ENCODE peak calls at places on chromosomes 3 and 15, in seven cellular contexts. J is A549, D is lower leg skin, U is transverse colon, Y is uterus, I is NB4, K is H54. P is an unnamed sample.

GRCh38 chr3:164450276-164450905 is 627.9 kb downstream of the SI start:
- DNase-seq in J (no peak), Y (no peak), K (no peak), U (no peak), D (no peak), I (no peak), P (no peak)

GRCh38 chr3:113079532-113079931 is 88.7 kb downstream of the GTPBP8 start:
- DNase-seq in J (no peak), I (no peak), K (no peak), D (no peak), U (no peak), Y (no peak), P (no peak)

GRCh38 chr3:72273615-72274014 is 488.7 kb upstream of the PROK2 start:
- DNase-seq in I (no peak), Y (no peak), J (no peak), K (no peak), D (no peak), U (no peak), P (no peak)

GRCh38 chr3:39762537-39762936 is 46.9 kb upstream of the MYRIP start:
- DNase-seq in J (no peak), U (no peak), Y (no peak), K (no peak), I (no peak), D (no peak), P (no peak)

GRCh38 chr3:171874251-171874679 is 31.1 kb downstream of the TMEM212 start:
- DNase-seq in D (no peak), K (no peak), Y (no peak), J (peak; percentile 14), I (no peak), U (no peak), P (no peak)

GRCh38 chr15:65192016-65192415 is 6.9 kb upstream of the CLPX start:
- DNase-seq in K (no peak), Y (no peak), I (peak; percentile 25), D (peak; percentile 57), J (no peak), U (no peak), P (peak; percentile 49)

GRCh38 chr15:56428821-56429458 is 36.0 kb downstream of the MNS1 start:
- DNase-seq in I (peak; percentile 40), K (no peak), U (no peak), D (no peak), Y (no peak), J (peak; percentile 47), P (peak; percentile 10)

GRCh38 chr3:70308760-70309159 is 3.7 kb downstream of the MDFIC2 start:
- DNase-seq in I (peak; percentile 6), Y (no peak), K (no peak), U (no peak), D (no peak), J (no peak), P (no peak)

GRCh38 chr3:196263819-196264218 is 23.7 kb downstream of the PCYT1A start:
- DNase-seq in I (no peak), D (no peak), K (no peak), U (no peak), J (no peak), Y (no peak), P (no peak)

GRCh38 chr15:60844431-60845174 is 365.7 kb upstream of the ICE2 start:
- DNase-seq in I (no peak), K (no peak), D (no peak), Y (no peak), J (no peak), U (peak; percentile 24), P (no peak)

GRCh38 chr15:90637693-90638092 is 79.5 kb upstream of the BLM start:
- DNase-seq in U (no peak), D (no peak), I (no peak), J (no peak), K (no peak), Y (no peak), P (no peak)

GRCh38 chr3:8854656-8855055 is 85.2 kb upstream of the OXTR start:
- DNase-seq in I (no peak), U (no peak), D (no peak), K (no peak), J (no peak), Y (no peak), P (no peak)

GRCh38 chr15:90497912-90498311 is 31.8 kb upstream of the CRTC3 start:
- DNase-seq in I (no peak), J (no peak), Y (no peak), D (no peak), K (no peak), U (peak; percentile 60), P (no peak)

GRCh38 chr3:138327831-138328230 is 1.8 kb downstream of the NME9 start:
- DNase-seq in I (no peak), J (no peak), D (no peak), Y (no peak), U (no peak), K (no peak), P (no peak)

GRCh38 chr3:119125742-119126507 is 20.0 kb upstream of the TEX55 start:
- DNase-seq in K (no peak), Y (no peak), J (no peak), D (no peak), I (no peak), U (no peak), P (no peak)

GRCh38 chr15:74635228-74635627 is 19.6 kb downstream of the CLK3 start:
- DNase-seq in Y (peak; percentile 61), K (peak; percentile 38), D (no peak), U (peak; percentile 77), I (peak; percentile 82), J (peak; percentile 54), P (no peak)

GRCh38 chr15:91385301-91385700 is 285.2 kb downstream of the SV2B start:
- DNase-seq in D (no peak), I (peak; percentile 22), Y (no peak), U (no peak), J (no peak), K (peak; percentile 2), P (no peak)

GRCh38 chr15:63994073-63994600 is 52.1 kb downstream of the DAPK2 start:
- DNase-seq in J (no peak), Y (no peak), I (no peak), U (no peak), K (no peak), D (no peak), P (no peak)

GRCh38 chr3:123880998-123881561 is 3.1 kb downstream of the MYLK start:
- DNase-seq in I (peak; percentile 14), U (no peak), J (peak; percentile 41), Y (no peak), D (no peak), K (peak; percentile 41), P (peak; percentile 15)

GRCh38 chr3:125055913-125056705 is at the start of gene HEG1:
- DNase-seq in K (peak; percentile 85), D (peak; percentile 97), Y (peak; percentile 91), J (peak; percentile 71), U (peak; percentile 85), I (peak; percentile 66), P (no peak)

GRCh38 chr3:55629432-55629831 is 142.3 kb upstream of the WNT5A start:
- DNase-seq in U (peak; percentile 89), J (no peak), Y (no peak), D (no peak), I (no peak), K (no peak), P (no peak)

GRCh38 chr3:177603137-177603603 is 405.9 kb upstream of the TBL1XR1 start:
- DNase-seq in J (no peak), Y (no peak), U (no peak), I (peak; percentile 46), D (no peak), K (no peak), P (no peak)

GRCh38 chr3:177602601-177603136 is 405.4 kb upstream of the TBL1XR1 start:
- DNase-seq in Y (no peak), K (no peak), I (peak; percentile 43), J (no peak), U (no peak), D (no peak), P (no peak)

GRCh38 chr3:177599331-177599730 is 402.0 kb upstream of the TBL1XR1 start:
- DNase-seq in I (no peak), Y (no peak), J (no peak), D (no peak), U (no peak), K (no peak), P (no peak)

GRCh38 chr3:177598110-177598833 is 401.0 kb upstream of the TBL1XR1 start:
- DNase-seq in Y (no peak), I (peak; percentile 15), K (no peak), U (no peak), D (no peak), J (no peak), P (no peak)

GRCh38 chr3:177601120-177601519 is 403.8 kb upstream of the TBL1XR1 start:
- DNase-seq in D (no peak), I (no peak), U (no peak), J (no peak), K (no peak), Y (no peak), P (no peak)
- TF ChIP-seq POLR2A in D (no peak), I (no peak), U (no peak), J (no peak), K (no peak), Y (no peak), P (no peak)

DNA sequence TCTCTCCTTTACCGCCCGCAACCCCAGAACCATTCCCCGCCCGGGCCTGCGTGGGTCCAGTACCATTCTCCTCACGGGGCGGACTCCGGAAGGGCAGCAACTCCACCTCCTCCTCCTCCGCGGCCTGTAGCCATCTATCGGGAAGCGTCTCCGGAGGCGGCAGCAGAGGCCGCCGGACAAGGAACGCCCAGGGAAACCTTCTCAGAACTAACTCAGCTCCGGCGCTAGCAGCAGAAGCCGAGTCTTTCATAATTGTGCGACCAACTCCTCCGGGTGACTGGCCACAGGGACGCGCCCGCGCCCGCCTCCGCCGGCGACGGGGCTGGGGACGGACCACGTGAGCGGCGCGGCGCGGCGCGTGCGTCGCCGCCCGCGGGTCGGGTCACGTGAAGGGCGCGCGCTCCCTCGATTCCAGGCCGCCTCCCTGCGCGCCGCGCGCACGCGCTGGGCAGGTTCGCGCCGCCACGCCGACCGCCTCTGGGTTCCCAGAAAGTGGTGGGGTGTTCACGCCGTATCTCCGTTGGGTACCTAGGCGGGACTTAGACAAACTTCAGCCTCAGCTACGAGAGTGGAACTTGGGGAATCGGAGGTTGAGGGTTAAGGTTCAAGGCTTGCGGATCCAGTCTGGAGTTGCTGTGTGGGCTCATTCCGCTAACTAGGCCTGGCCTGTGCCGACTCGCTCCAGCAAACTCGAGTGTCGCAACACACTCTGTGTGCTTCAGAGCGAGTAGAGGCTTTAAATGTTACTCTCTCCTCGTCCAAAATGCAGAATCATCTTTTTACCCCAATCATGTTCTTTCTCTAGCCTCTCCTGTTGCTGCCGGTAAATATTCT is at the start of gene TRPM7:
- DNase-seq in Y (peak; percentile 88), U (peak; percentile 90), K (peak; percentile 64), I (peak; percentile 94), J (peak; percentile 89), D (peak; percentile 97), P (peak; percentile 65)
- TF ChIP-seq POLR2A in Y (peak; percentile 79), U (peak; percentile 84), K (peak; percentile 76), I (peak; percentile 97), J (peak; percentile 93), D (peak; percentile 38), P (peak; percentile 83)

DNA sequence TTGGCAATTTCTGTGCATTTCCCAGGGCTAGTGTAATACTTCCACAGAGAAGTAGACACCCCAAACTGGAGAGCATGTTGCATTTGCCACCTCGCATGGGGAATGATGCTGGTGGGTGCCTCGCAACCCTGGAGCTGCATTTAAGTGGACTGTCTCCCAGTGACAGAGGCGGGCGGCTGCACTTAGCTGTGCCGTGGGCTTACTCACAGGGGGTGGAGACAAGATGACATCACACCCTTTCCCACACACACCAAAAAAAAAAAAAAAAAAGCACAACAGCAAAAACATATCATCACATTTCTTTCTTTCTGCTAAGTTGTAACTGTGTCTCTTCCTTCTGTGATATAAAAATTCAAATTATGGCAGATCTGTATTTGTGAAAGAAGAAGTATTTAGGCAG is at the start of gene ABI3BP:
- DNase-seq in U (peak; percentile 58), Y (peak; percentile 77), D (peak; percentile 91), K (peak; percentile 50), J (peak; percentile 41), I (peak; percentile 5), P (peak; percentile 29)
- TF ChIP-seq POLR2A in U (peak; percentile 44), Y (peak; percentile 56), D (no peak), K (peak; percentile 61), J (no peak), I (no peak), P (no peak)

GRCh38 chr3:47414161-47414564 is 33.3 kb downstream of the PTPN23 start:
- DNase-seq in D (peak; percentile 85), J (no peak), U (no peak), I (no peak), Y (no peak), K (no peak), P (no peak)
- TF ChIP-seq POLR2A in D (no peak), J (no peak), U (no peak), I (no peak), Y (no peak), K (no peak), P (no peak)

P was measured in HCT116.